ENCODE peak calls at places on chromosomes 13 and 19, in nine cellular contexts. One of them, this sample, is unnamed.

GRCh38 chr19:49020931-49021895 is 2.9 kb downstream of the CGB3 start:
- DNase-seq in A673: no peak
- DNase-seq in caudate nucleus: no peak
- DNase-seq in left ventricle myocardium inferior: no peak
- DNase-seq in mesenchymal stem cell: peak; percentile 77
- DNase-seq in Panc1: no peak
- DNase-seq in effector memory CD4-positive, alpha-beta T cell: no peak
- DNase-seq in lower lobe of right lung: no peak
- DNase-seq in CD4-positive, alpha-beta memory T cell: no peak
- DNase-seq in this sample: no peak

GRCh38 chr13:111639994-111640393 is 319.6 kb downstream of the TEX29 start:
- DNase-seq in A673: peak; percentile 21
- DNase-seq in caudate nucleus: no peak
- DNase-seq in left ventricle myocardium inferior: no peak
- DNase-seq in mesenchymal stem cell: no peak
- DNase-seq in Panc1: no peak
- DNase-seq in effector memory CD4-positive, alpha-beta T cell: no peak
- DNase-seq in lower lobe of right lung: no peak
- DNase-seq in CD4-positive, alpha-beta memory T cell: no peak
- DNase-seq in this sample: peak; percentile 7

GRCh38 chr19:14906711-14907110 is 20.8 kb upstream of the OR7A17 start:
- DNase-seq in A673: no peak
- DNase-seq in caudate nucleus: no peak
- DNase-seq in left ventricle myocardium inferior: no peak
- DNase-seq in mesenchymal stem cell: no peak
- DNase-seq in Panc1: no peak
- DNase-seq in effector memory CD4-positive, alpha-beta T cell: no peak
- DNase-seq in lower lobe of right lung: no peak
- DNase-seq in CD4-positive, alpha-beta memory T cell: no peak
- DNase-seq in this sample: no peak

GRCh38 chr19:38644719-38645118 is 2.7 kb upstream of the ACTN4 start:
- DNase-seq in A673: no peak
- DNase-seq in caudate nucleus: no peak
- DNase-seq in left ventricle myocardium inferior: no peak
- DNase-seq in mesenchymal stem cell: no peak
- DNase-seq in Panc1: no peak
- DNase-seq in effector memory CD4-positive, alpha-beta T cell: no peak
- DNase-seq in lower lobe of right lung: no peak
- DNase-seq in CD4-positive, alpha-beta memory T cell: no peak
- DNase-seq in this sample: no peak

GRCh38 chr19:31408460-31409124 is 59.4 kb upstream of the TSHZ3 start:
- DNase-seq in A673: peak; percentile 93
- DNase-seq in caudate nucleus: no peak
- DNase-seq in left ventricle myocardium inferior: no peak
- DNase-seq in mesenchymal stem cell: peak; percentile 96
- DNase-seq in Panc1: no peak
- DNase-seq in effector memory CD4-positive, alpha-beta T cell: no peak
- DNase-seq in lower lobe of right lung: no peak
- DNase-seq in CD4-positive, alpha-beta memory T cell: no peak
- DNase-seq in this sample: no peak

GRCh38 chr13:50910483-50910805 is 853 bp downstream of the RNASEH2B start:
- DNase-seq in A673: no peak
- DNase-seq in caudate nucleus: no peak
- DNase-seq in left ventricle myocardium inferior: no peak
- DNase-seq in mesenchymal stem cell: peak; percentile 63
- DNase-seq in Panc1: no peak
- DNase-seq in effector memory CD4-positive, alpha-beta T cell: no peak
- DNase-seq in lower lobe of right lung: no peak
- DNase-seq in CD4-positive, alpha-beta memory T cell: no peak
- DNase-seq in this sample: peak; percentile 45

GRCh38 chr19:46546194-46546896 is 50.7 kb upstream of the PNMA8B start:
- DNase-seq in A673: peak; percentile 52
- DNase-seq in caudate nucleus: no peak
- DNase-seq in left ventricle myocardium inferior: no peak
- DNase-seq in mesenchymal stem cell: peak; percentile 26
- DNase-seq in Panc1: no peak
- DNase-seq in effector memory CD4-positive, alpha-beta T cell: no peak
- DNase-seq in lower lobe of right lung: peak; percentile 67
- DNase-seq in CD4-positive, alpha-beta memory T cell: no peak
- DNase-seq in this sample: peak; percentile 71

GRCh38 chr19:36201684-36202083 is 12.8 kb downstream of the ZNF565 start:
- DNase-seq in A673: no peak
- DNase-seq in caudate nucleus: no peak
- DNase-seq in left ventricle myocardium inferior: no peak
- DNase-seq in mesenchymal stem cell: no peak
- DNase-seq in Panc1: no peak
- DNase-seq in effector memory CD4-positive, alpha-beta T cell: no peak
- DNase-seq in lower lobe of right lung: no peak
- DNase-seq in CD4-positive, alpha-beta memory T cell: no peak
- DNase-seq in this sample: no peak

GRCh38 chr19:4717191-4717965 is 6.3 kb downstream of the DPP9 start:
- DNase-seq in A673: peak; percentile 24
- DNase-seq in caudate nucleus: no peak
- DNase-seq in left ventricle myocardium inferior: no peak
- DNase-seq in mesenchymal stem cell: no peak
- DNase-seq in Panc1: no peak
- DNase-seq in effector memory CD4-positive, alpha-beta T cell: no peak
- DNase-seq in lower lobe of right lung: peak; percentile 78
- DNase-seq in CD4-positive, alpha-beta memory T cell: no peak
- DNase-seq in this sample: no peak

GRCh38 chr13:21871302-21871862 is 200.5 kb downstream of the FGF9 start:
- DNase-seq in A673: no peak
- DNase-seq in caudate nucleus: no peak
- DNase-seq in left ventricle myocardium inferior: no peak
- DNase-seq in mesenchymal stem cell: no peak
- DNase-seq in Panc1: no peak
- DNase-seq in effector memory CD4-positive, alpha-beta T cell: no peak
- DNase-seq in lower lobe of right lung: no peak
- DNase-seq in CD4-positive, alpha-beta memory T cell: no peak
- DNase-seq in this sample: no peak

GRCh38 chr19:47539747-47540311 is 25.0 kb upstream of the NAPA start:
- DNase-seq in A673: no peak
- DNase-seq in caudate nucleus: no peak
- DNase-seq in left ventricle myocardium inferior: no peak
- DNase-seq in mesenchymal stem cell: no peak
- DNase-seq in Panc1: no peak
- DNase-seq in effector memory CD4-positive, alpha-beta T cell: peak; percentile 22
- DNase-seq in lower lobe of right lung: no peak
- DNase-seq in CD4-positive, alpha-beta memory T cell: no peak
- DNase-seq in this sample: no peak

GRCh38 chr13:90386090-90386489 is 961.4 kb upstream of the MIR17HG start:
- DNase-seq in A673: peak; percentile 5
- DNase-seq in caudate nucleus: no peak
- DNase-seq in left ventricle myocardium inferior: no peak
- DNase-seq in mesenchymal stem cell: no peak
- DNase-seq in Panc1: no peak
- DNase-seq in effector memory CD4-positive, alpha-beta T cell: no peak
- DNase-seq in lower lobe of right lung: no peak
- DNase-seq in CD4-positive, alpha-beta memory T cell: no peak
- DNase-seq in this sample: no peak

GRCh38 chr13:23750383-23751121 is 138.6 kb downstream of the MIPEP start:
- DNase-seq in A673: no peak
- DNase-seq in caudate nucleus: no peak
- DNase-seq in left ventricle myocardium inferior: no peak
- DNase-seq in mesenchymal stem cell: peak; percentile 30
- DNase-seq in Panc1: peak; percentile 67
- DNase-seq in effector memory CD4-positive, alpha-beta T cell: no peak
- DNase-seq in lower lobe of right lung: no peak
- DNase-seq in CD4-positive, alpha-beta memory T cell: no peak
- DNase-seq in this sample: no peak

GRCh38 chr13:27745301-27745700 is 47.0 kb upstream of the GSX1 start:
- DNase-seq in A673: no peak
- DNase-seq in caudate nucleus: no peak
- DNase-seq in left ventricle myocardium inferior: no peak
- DNase-seq in mesenchymal stem cell: no peak
- DNase-seq in Panc1: no peak
- DNase-seq in effector memory CD4-positive, alpha-beta T cell: no peak
- DNase-seq in lower lobe of right lung: no peak
- DNase-seq in CD4-positive, alpha-beta memory T cell: no peak
- DNase-seq in this sample: no peak
- H3K27ac ChIP-seq in A673: no peak overlapping the region
- H3K27ac ChIP-seq in caudate nucleus: no peak overlapping the region
- H3K27ac ChIP-seq in left ventricle myocardium inferior: no peak overlapping the region
- H3K27ac ChIP-seq in mesenchymal stem cell: no peak overlapping the region
- H3K27ac ChIP-seq in Panc1: no peak overlapping the region
- H3K27ac ChIP-seq in effector memory CD4-positive, alpha-beta T cell: no peak overlapping the region
- H3K27ac ChIP-seq in lower lobe of right lung: no peak overlapping the region
- H3K27ac ChIP-seq in CD4-positive, alpha-beta memory T cell: no peak overlapping the region
- H3K27ac ChIP-seq in this sample: no peak overlapping the region

DNA sequence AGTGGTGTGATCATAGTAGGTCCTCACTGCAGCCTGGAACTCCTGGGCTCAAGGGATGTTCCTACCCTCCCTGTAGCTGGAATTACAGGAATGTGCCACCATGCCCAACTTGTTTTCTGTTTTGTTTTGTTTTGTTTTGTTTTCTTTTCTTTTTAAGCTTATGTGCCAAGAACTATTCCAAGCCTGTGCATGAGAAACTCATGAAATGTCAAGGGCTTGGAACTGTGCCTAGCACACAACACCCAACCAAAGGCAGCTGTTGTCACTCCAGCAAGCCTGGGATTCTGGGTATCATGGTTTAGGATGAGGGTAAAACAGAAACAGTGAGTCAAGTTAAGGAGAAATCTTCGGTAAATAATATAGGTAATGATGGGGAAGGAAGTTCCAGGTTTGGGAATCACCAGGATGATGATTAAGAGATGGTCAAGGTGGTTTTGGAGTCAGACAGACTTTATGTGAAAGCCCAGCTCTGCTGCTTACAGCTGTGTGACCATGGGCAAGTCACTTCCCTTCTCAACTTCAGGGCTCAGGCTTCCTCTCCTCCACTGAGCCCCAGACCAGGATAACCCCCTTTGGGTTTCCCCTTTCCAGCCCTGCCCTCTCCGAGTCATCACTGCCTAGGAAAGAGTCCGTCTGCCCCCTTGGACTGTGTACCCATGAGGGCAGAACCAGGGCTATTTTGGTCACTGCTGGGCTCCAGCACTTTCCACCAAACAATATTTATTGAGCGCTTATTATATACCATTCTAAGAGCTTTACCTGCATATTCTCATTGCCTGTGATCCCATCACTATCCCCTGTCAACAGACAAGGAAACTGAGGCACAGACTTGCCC is 5.0 kb downstream of the PVR start:
- DNase-seq in A673: no peak
- DNase-seq in caudate nucleus: no peak
- DNase-seq in left ventricle myocardium inferior: peak; percentile 31
- DNase-seq in mesenchymal stem cell: peak; percentile 56
- DNase-seq in Panc1: no peak
- DNase-seq in effector memory CD4-positive, alpha-beta T cell: no peak
- DNase-seq in lower lobe of right lung: peak; percentile 34
- DNase-seq in CD4-positive, alpha-beta memory T cell: no peak
- DNase-seq in this sample: no peak
- H3K27ac ChIP-seq in A673: no peak overlapping the region
- H3K27ac ChIP-seq in caudate nucleus: no peak overlapping the region
- H3K27ac ChIP-seq in left ventricle myocardium inferior: peak overlapping the region; percentile 84
- H3K27ac ChIP-seq in mesenchymal stem cell: no peak overlapping the region
- H3K27ac ChIP-seq in Panc1: no peak overlapping the region
- H3K27ac ChIP-seq in effector memory CD4-positive, alpha-beta T cell: no peak overlapping the region
- H3K27ac ChIP-seq in lower lobe of right lung: peak overlapping the region; percentile 18
- H3K27ac ChIP-seq in CD4-positive, alpha-beta memory T cell: no peak overlapping the region
- H3K27ac ChIP-seq in this sample: no peak overlapping the region

DNA sequence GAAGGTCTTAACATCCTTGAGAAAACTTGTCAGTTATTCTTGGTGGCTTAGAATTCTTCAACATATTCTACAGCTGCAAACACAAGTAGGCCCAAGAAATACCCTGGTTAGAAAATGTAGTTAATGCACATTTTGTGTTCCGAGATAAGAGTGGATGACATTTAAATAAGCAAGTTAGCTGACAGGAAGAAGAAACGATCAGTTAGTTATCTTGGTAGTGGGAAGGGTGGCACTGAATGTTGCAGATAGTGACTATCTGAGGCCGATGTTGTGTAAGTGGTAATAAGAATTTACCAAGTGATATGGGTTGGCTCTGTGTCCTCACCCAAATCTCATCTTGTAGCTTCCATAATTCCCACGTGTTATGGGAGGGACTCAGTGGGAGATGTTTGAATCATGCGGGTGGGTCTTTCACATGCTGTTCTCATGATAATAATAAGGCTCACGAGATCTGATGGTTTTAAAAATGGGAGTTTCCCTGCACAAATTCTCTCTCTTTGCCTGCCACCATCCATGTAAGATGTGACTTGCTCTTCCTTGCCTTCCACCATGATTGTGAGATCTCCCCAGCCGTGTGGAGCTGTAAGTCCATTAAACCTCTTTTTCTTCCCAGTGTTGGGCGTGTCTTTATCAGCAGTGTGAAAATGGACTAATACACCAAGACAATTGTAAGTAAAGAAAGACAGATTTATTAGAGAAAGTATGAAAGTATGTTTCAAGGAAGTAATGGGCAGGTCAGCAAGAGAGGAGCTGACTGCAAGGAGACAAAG is 10.9 kb upstream of the AKAP11 start:
- DNase-seq in A673: no peak
- DNase-seq in caudate nucleus: no peak
- DNase-seq in left ventricle myocardium inferior: no peak
- DNase-seq in mesenchymal stem cell: no peak
- DNase-seq in Panc1: no peak
- DNase-seq in effector memory CD4-positive, alpha-beta T cell: no peak
- DNase-seq in lower lobe of right lung: no peak
- DNase-seq in CD4-positive, alpha-beta memory T cell: no peak
- DNase-seq in this sample: no peak
- H3K27ac ChIP-seq in A673: no peak overlapping the region
- H3K27ac ChIP-seq in caudate nucleus: no peak overlapping the region
- H3K27ac ChIP-seq in left ventricle myocardium inferior: no peak overlapping the region
- H3K27ac ChIP-seq in mesenchymal stem cell: no peak overlapping the region
- H3K27ac ChIP-seq in Panc1: no peak overlapping the region
- H3K27ac ChIP-seq in effector memory CD4-positive, alpha-beta T cell: no peak overlapping the region
- H3K27ac ChIP-seq in lower lobe of right lung: no peak overlapping the region
- H3K27ac ChIP-seq in CD4-positive, alpha-beta memory T cell: no peak overlapping the region
- H3K27ac ChIP-seq in this sample: no peak overlapping the region

DNA sequence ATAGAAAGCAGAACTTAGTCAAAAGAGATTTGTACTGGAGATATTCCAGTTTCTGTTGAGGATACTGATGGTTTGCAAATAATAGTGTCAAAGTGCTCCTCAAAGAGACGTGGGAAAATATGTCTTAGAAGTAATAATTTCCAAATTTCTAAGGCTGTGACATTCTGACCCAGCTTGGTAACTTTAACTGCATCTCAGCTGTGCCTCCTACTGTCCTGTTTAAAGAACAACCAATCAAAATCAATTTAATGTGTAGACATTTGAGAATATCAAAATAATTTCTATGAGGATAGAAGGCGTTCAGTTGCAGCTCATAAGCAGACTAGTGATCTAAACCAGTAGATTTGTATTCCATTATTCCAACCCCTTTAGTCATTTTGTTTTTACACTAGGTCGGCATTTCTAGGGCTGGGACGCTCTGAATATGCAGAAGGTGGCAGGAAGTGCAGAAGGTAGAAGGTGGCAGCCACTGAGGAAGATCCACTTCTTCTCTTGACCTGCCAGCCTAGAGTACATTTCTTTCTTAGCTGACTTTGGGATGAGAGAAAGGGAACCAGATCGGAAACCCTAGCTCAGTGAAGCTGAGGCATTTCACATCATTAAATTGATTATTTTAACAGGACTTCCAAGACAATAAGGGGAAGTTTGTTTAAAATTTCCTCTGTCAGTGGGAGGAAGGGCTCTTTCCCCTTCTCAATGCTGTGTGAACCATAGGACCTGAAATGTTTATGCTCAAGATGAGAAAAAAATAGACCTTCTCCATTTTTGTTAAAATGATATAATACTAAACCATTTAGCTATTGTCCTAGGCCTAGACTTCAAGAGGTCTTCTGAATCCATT is 67.5 kb downstream of the COL4A1 start:
- DNase-seq in A673: no peak
- DNase-seq in caudate nucleus: no peak
- DNase-seq in left ventricle myocardium inferior: no peak
- DNase-seq in mesenchymal stem cell: no peak
- DNase-seq in Panc1: no peak
- DNase-seq in effector memory CD4-positive, alpha-beta T cell: no peak
- DNase-seq in lower lobe of right lung: no peak
- DNase-seq in CD4-positive, alpha-beta memory T cell: no peak
- DNase-seq in this sample: no peak
- H3K27ac ChIP-seq in A673: no peak overlapping the region
- H3K27ac ChIP-seq in caudate nucleus: no peak overlapping the region
- H3K27ac ChIP-seq in left ventricle myocardium inferior: peak overlapping the region; percentile 92
- H3K27ac ChIP-seq in mesenchymal stem cell: no peak overlapping the region
- H3K27ac ChIP-seq in Panc1: no peak overlapping the region
- H3K27ac ChIP-seq in effector memory CD4-positive, alpha-beta T cell: no peak overlapping the region
- H3K27ac ChIP-seq in lower lobe of right lung: no peak overlapping the region
- H3K27ac ChIP-seq in CD4-positive, alpha-beta memory T cell: no peak overlapping the region
- H3K27ac ChIP-seq in this sample: no peak overlapping the region

This sample was measured in substantia nigra.